ENCODE peak calls at places on chromosomes 13 and 19, in five cellular contexts. R is mammary epithelial cell, Q is K562, C is neural progenitor cell, N is keratinocyte. H is an unnamed sample.

GRCh38 chr19:43765109-43765876 is 10.5 kb upstream of the SMG9 start:
- DNase-seq in C (no peak), Q (peak), R (peak), N (peak), H (no peak)

GRCh38 chr13:98927954-98928927 is 49.6 kb downstream of the DOCK9 start:
- DNase-seq in N (no peak), C (no peak), R (no peak), Q (no peak), H (peak)

GRCh38 chr13:70544706-70545105 is 436.5 kb upstream of the KLHL1 start:
- DNase-seq in N (no peak), R (no peak), Q (no peak), C (no peak), H (no peak)

GRCh38 chr19:4310247-4311121 is 6.1 kb downstream of the FSD1 start:
- DNase-seq in N (no peak), Q (peak), R (no peak), C (no peak), H (peak)

GRCh38 chr19:55670280-55671053 is 4.6 kb upstream of the EPN1 start:
- DNase-seq in Q (peak), N (no peak), R (no peak), C (peak), H (no peak)

GRCh38 chr19:46975918-46976782 is 43.5 kb upstream of the NPAS1 start:
- DNase-seq in Q (no peak), N (peak), C (peak), R (peak), H (peak)

GRCh38 chr13:49953560-49953959 is 17.4 kb upstream of the SPRYD7 start:
- DNase-seq in N (no peak), Q (no peak), R (no peak), C (no peak), H (no peak)

GRCh38 chr13:30864352-30865130 is 41.5 kb upstream of the MEDAG start:
- DNase-seq in R (peak), Q (no peak), C (peak), N (no peak), H (peak)

GRCh38 chr13:43469791-43470190 is 317.0 kb downstream of the ENOX1 start:
- DNase-seq in R (no peak), N (no peak), Q (no peak), C (no peak), H (no peak)

GRCh38 chr19:46674416-46675178 is 13.6 kb upstream of the DACT3 start:
- DNase-seq in R (peak), Q (peak), C (peak), N (no peak), H (peak)

GRCh38 chr19:52171321-52172169 is at the start of gene ZNF836:
- DNase-seq in C (peak), R (peak), N (peak), Q (peak), H (peak)

GRCh38 chr13:34035676-34036325 is 217.9 kb downstream of the RFC3 start:
- DNase-seq in Q (no peak), C (no peak), N (no peak), R (peak), H (no peak)

GRCh38 chr19:49149652-49150105 is 5.5 kb downstream of the HRC start:
- DNase-seq in R (peak), Q (peak), N (no peak), C (peak), H (peak)

GRCh38 chr13:99199541-99200432 is 867 bp upstream of the UBAC2 start:
- DNase-seq in N (no peak), Q (peak), C (no peak), R (peak), H (no peak)

GRCh38 chr19:51598159-51598915 is 27.3 kb downstream of the ZNF175 start:
- DNase-seq in C (no peak), R (no peak), N (no peak), Q (no peak), H (no peak)

DNA sequence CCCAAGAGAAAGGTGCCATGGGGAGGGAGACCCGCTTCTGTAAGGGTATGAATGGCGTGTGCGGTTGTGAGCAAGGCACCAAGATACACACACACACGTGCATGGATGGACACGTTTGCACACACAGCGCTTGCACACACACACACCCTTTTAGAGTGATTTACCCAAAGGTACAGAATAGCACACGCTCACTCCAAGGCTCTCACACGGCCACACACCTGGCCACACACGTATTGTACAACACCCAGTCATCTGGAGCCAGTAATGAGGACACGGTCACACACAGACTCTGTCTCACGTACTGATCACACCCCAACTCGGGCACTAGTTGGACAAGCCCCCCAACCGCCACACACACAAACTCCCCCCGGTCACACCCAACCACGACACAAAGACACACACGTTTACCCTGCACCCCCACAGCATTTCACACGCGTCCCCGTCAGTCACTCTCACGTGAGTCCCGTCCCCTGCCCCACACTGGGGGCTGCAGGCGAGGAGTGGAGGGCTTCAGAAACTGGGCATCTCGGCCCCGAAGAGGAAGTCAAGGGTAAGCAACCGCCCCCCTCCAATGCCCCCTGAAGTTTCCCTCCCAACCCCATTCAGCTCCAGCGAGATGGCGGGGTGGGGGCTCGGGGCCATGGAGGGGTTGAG is 779 bp downstream of the OLFM2 start:
- DNase-seq in C (peak), R (no peak), Q (no peak), N (no peak), H (peak)
- TF ChIP-seq EZH2 in C (peak), R (peak), Q (no peak), N (peak), H (no peak)

GRCh38 chr19:30498707-30499106 is 126.5 kb downstream of the ZNF536 start:
- DNase-seq in Q (peak), N (no peak), R (no peak), C (peak), H (peak)
- TF ChIP-seq CTCF in Q (peak), N (no peak), R (no peak), C (peak), H (peak)

GRCh38 chr19:50475736-50476223 is 527 bp upstream of the EMC10 start:
- DNase-seq in R (no peak), N (no peak), Q (no peak), C (no peak), H (no peak)

GRCh38 chr19:50477751-50478515 is 1.3 kb upstream of the GARIN5A start:
- DNase-seq in R (no peak), C (no peak), N (no peak), Q (no peak), H (no peak)

GRCh38 chr19:50475101-50475568 is 1.2 kb upstream of the EMC10 start:
- DNase-seq in R (no peak), N (no peak), C (no peak), Q (no peak), H (no peak)

GRCh38 chr19:50476943-50477264 is 256 bp upstream of the GARIN5A start:
- DNase-seq in Q (no peak), R (no peak), N (no peak), C (no peak), H (no peak)

GRCh38 chr19:50476224-50476942 is at the start of the genes EMC10 and GARIN5A:
- DNase-seq in C (peak), R (peak), Q (peak), N (peak), H (peak)
- TF ChIP-seq EZH2 in C (no peak), R (no peak), Q (no peak), N (no peak), H (no peak)

GRCh38 chr13:29713841-29714240 is 118.4 kb upstream of the SLC7A1 start:
- DNase-seq in R (peak), C (no peak), Q (peak), N (no peak), H (peak)
- TF ChIP-seq CTCF in R (peak), C (peak), Q (peak), N (peak), H (peak)

DNA sequence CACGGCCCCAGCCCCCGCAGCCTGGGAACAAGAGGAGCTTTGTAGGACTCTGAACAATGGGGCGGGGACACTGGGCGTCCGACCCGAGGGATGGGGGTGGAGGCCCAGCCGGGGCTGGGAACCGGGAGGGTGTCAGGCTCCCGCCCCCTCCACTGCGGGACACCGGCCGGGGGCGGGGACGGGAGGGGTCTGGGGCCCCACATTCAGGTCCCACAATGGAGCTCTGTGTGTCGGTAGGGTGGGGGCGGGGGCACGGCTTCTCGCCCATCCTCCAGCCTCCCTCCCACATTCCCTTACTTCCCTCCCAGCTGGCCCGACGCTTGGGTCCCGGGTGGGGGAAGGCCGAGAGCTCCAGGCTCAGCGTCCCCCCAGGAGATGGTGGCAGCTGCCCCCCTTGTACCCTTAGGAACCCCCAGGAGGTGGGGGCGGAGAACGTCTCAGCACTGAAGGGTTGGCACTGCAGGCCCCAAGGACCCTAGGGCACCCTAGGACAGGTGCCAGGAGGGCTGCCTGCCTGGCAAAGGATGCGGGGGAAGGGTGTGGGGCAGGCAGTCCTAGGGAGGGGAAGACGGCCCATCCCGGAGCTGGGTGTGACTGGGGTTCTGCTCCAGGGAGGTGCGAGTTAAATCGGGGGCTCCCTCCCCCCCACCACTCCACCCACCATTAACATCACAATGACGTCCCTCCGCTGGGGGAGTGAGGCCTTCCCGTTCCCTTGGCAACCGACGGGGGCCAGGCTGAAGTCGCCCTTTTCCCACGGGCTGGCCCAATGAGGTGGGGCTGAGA is 5.3 kb downstream of the TTYH1 start:
- DNase-seq in N (no peak), C (peak), R (no peak), Q (peak), H (peak)
- TF ChIP-seq EZH2 in N (no peak), C (no peak), R (no peak), Q (no peak), H (no peak)

DNA sequence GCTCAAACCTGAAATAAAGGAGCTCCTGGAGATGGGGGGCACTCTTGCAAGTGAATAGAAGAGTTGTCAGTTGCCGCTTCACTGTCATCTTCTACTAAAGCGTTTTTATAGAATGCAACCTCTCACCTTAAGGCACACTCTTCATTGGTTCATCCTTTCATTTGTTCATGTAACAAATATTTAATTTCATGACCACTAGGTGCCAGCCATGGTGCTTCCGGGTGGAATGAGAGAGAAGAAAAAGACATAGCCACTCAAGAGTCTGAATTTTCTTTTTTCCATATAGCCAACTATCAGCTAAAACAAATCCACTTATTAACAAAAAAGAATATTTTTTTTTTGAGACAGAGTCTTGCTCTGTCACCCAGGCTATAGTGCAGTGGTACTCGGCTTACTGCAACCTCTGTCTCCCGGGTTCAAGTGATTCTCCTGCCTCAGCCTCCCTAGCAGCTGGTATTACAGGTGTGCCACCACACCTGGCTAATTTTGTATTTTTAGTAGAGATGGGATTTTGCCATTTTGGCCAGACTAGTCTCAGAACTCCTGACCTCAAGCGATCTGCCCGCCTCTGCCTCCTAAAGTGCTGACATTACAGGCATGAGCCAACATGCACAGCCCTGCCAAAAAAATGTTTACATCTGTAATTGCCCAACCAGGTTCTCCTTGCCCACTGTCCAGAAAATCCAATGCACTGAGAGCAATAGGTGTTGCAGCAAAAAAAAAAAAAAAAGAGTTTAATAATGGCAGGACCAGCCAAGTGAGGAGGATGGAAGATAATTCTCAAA is 22.1 kb upstream of the SACS start:
- DNase-seq in N (no peak), R (peak), C (no peak), Q (no peak), H (no peak)
- TF ChIP-seq CTCF in N (no peak), R (no peak), C (no peak), Q (no peak), H (no peak)

DNA sequence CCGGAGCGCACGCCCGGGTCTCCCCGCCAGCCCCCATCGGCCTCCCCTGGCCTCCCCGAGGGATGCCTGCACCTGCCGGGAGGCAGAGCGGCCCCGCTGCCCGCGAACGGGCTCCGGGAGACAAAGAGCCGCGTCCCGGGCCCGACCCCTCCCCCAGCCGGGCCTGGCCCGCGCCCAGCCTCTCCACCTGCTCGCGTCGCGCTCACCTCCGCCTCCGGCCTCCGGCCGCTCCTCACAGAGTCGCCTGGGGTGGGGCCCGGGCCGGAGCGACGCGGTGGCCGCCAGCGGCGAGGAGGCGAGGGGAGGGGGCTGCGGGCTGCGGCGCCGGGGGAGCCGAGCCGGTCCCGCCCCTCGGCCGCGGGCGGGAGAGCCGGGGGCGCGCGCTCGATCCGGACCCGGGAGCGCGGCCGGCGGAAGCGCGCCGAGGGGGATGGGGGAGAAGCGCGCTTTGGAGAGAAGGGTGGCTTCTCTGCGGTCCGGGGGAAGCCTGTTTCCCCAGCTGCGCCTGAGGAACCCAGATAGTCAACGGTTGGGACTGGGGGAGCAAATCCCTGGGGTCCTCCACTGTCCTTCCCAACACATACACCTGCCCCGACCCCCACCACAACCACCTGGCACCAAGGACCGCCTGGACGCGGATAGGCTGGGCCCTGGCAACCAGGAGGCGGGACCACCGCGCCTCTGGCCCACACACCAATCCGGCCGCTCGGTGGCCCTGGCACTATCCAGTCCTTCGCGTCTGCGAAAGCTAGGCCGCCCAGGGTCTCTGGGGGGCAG is at the start of gene PRR36:
- DNase-seq in N (no peak), R (no peak), C (peak), Q (peak), H (peak)
- TF ChIP-seq EZH2 in N (peak), R (no peak), C (no peak), Q (no peak), H (no peak)